ENCODE peak calls at places on chromosomes 2 and 18, in six cellular contexts. B is psoas muscle, R is BJ, K is fibroblast of lung, S is brain microvascular endothelial cell, C is A549. D is an unnamed sample.

GRCh38 chr2:2846379-2847130 is 515.5 kb upstream of the MYT1L start:
- DNase-seq in B (peak), K (no peak), R (no peak), C (no peak), S (no peak), D (no peak)

GRCh38 chr2:49938268-49938667 is 784.0 kb upstream of the FSHR start:
- DNase-seq in C (no peak), R (no peak), B (no peak), K (no peak), S (no peak), D (no peak)

GRCh38 chr2:217825469-217826235 is 177.1 kb downstream of the TNS1 start:
- DNase-seq in B (peak), K (no peak), R (no peak), C (no peak), S (no peak), D (no peak)

GRCh38 chr2:15149063-15149462 is 412.1 kb downstream of the NBAS start:
- DNase-seq in C (no peak), K (no peak), B (no peak), R (no peak), S (no peak), D (no peak)

GRCh38 chr2:97662386-97662894 is 1.4 kb downstream of the ACTR1B start:
- DNase-seq in C (no peak), R (no peak), B (no peak), K (no peak), S (no peak), D (no peak)

GRCh38 chr2:19868705-19869550 is 32.9 kb downstream of the TTC32 start:
- DNase-seq in K (peak), B (peak), C (no peak), R (no peak), S (no peak), D (no peak)

GRCh38 chr2:218810251-218810650 is 21.4 kb downstream of the PRKAG3 start:
- DNase-seq in K (no peak), C (no peak), B (no peak), S (no peak), R (no peak), D (no peak)

GRCh38 chr18:10444314-10445006 is 10.0 kb upstream of the APCDD1 start:
- DNase-seq in S (no peak), K (no peak), C (no peak), B (no peak), R (no peak), D (no peak)

GRCh38 chr2:71457959-71458322 is 4.6 kb downstream of the DYSF start:
- DNase-seq in S (no peak), K (no peak), B (no peak), R (no peak), C (no peak), D (no peak)

GRCh38 chr2:178452870-178453269 is 1.7 kb downstream of the PJVK start:
- DNase-seq in K (peak), S (no peak), C (no peak), B (no peak), R (no peak), D (no peak)

GRCh38 chr2:182784777-182785176 is 68.7 kb downstream of the DNAJC10 start:
- DNase-seq in B (no peak), R (no peak), C (no peak), S (peak), K (peak), D (no peak)

GRCh38 chr2:217895070-217895635 is 107.6 kb downstream of the TNS1 start:
- DNase-seq in R (no peak), B (peak), K (no peak), S (no peak), C (no peak), D (no peak)

GRCh38 chr2:180707867-180708205 is 272.6 kb upstream of the UBE2E3 start:
- DNase-seq in S (peak), C (peak), K (peak), R (peak), B (no peak), D (peak)

DNA sequence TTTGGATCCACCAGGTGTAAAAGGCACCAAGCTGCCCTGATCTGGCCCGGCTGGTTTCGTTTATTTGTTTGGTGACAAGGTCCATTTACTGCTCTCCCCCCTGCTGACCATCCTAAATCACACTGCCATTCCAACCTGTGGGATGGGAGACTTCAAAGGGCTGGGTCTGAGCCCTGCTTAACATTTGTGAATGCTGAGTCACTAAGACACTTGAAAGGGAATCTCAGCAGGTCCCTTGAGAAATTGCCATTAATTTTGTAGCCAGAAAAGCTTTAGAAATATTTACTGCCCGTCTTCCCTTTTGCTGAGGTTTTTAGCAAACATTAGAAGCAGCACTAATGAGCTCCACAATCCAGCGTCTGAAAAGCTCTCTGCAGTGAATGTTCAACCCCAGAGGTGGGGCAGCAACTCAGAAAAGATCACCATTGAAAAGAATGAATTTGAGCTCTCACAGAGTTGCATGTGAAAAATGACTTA is 133.8 kb downstream of the ARL4C start:
- DNase-seq in S (no peak), C (peak), B (no peak), R (peak), K (peak), D (no peak)
- H3K4me3 ChIP-seq in S (no peak), C (no peak), B (no peak), R (no peak), K (no peak), D (no peak)

DNA sequence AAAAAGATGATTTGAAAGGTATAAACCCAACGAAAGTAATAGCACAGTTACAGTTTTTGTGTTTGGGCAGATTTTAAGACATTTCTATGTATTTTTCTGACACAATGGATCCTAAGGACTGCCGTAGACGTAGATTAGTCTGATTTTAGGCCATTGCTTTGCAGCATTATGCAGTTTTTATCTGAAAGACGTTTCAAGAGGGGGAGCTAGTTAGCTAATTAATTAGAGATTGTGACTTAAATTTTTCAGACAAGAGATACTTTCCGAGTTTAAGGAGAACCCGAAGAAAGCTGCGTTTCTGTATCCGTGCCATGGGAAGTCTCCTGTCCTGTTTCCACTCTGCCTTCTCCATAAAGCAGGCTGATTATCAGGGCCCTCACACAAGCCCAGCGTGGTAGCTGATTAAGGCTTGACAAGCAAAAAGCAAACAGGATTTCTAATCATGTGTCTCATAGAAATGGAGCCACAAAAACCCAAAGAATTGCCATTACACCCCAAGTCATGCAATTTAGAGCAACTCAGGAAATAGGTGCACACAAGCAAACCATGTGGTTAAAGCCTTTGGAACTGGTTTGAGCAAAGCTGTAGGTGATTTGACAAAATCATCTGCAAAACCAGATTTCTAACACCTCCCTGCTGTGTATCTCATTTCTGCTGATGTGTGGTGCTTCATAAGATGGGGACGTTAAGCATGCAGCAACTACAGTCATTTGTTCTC is 808.1 kb downstream of the RNF144A start:
- DNase-seq in B (no peak), S (no peak), C (no peak), K (no peak), R (no peak), D (no peak)
- H3K4me3 ChIP-seq in B (no peak), S (no peak), C (no peak), K (no peak), R (no peak), D (no peak)

GRCh38 chr2:225028572-225028971 is 13.7 kb downstream of the DOCK10 start:
- DNase-seq in B (no peak), K (no peak), C (no peak), R (no peak), S (no peak), D (no peak)

GRCh38 chr2:225022188-225022587 is 20.1 kb downstream of the DOCK10 start:
- DNase-seq in B (no peak), S (no peak), R (no peak), C (no peak), K (no peak), D (no peak)

GRCh38 chr2:225030089-225030653 is 12.1 kb downstream of the DOCK10 start:
- DNase-seq in C (no peak), S (no peak), B (no peak), K (peak), R (no peak), D (no peak)

GRCh38 chr2:225027061-225027762 is 15.1 kb downstream of the DOCK10 start:
- DNase-seq in R (no peak), K (no peak), B (no peak), S (no peak), C (no peak), D (no peak)

DNA sequence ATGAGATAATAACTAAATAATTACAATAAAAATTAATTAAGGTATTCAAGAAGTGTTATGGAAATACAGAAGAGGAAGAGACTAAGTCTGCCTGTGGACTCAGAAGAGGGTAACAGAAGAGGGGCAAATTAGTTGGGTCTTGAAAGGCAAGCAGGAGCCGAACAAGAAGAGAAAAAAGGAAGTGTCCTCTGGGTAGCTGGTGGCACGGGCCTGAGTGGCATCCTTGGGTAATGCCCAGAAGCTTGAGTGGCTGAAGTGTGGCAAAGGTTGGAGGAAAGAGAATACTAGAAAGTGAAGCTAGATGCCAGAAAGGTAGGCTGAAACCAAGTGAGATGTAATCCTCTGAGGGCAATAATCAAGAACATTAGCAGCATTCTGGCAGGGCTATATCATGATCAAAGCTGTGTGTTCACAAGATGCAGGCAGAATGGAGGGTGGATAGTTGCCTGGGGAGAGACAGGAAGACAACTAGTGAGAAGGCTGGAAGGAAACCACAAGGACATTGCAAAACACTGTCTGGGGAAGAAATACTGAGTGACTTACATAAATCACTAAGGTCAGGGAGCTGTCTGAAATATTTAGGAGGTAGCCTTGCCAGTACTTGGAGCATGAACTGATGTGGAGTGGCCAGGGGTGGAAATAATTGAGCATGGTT is 16.2 kb downstream of the DOCK10 start:
- DNase-seq in B (no peak), K (peak), C (no peak), S (peak), R (peak), D (no peak)
- H3K4me3 ChIP-seq in B (no peak), K (no peak), C (no peak), S (no peak), R (no peak), D (no peak)

GRCh38 chr2:43192939-43193651 is 33.3 kb downstream of the ZFP36L2 start:
- DNase-seq in R (no peak), C (no peak), B (no peak), S (no peak), K (no peak), D (no peak)

GRCh38 chr2:43192039-43192438 is 34.4 kb downstream of the ZFP36L2 start:
- DNase-seq in C (no peak), S (no peak), K (no peak), B (no peak), R (no peak), D (no peak)

GRCh38 chr2:43190305-43191052 is 35.9 kb downstream of the ZFP36L2 start:
- DNase-seq in B (no peak), K (no peak), S (no peak), C (no peak), R (no peak), D (no peak)

GRCh38 chr2:43193996-43194869 is 32.2 kb downstream of the ZFP36L2 start:
- DNase-seq in K (no peak), B (no peak), R (no peak), C (peak), S (no peak), D (no peak)

DNA sequence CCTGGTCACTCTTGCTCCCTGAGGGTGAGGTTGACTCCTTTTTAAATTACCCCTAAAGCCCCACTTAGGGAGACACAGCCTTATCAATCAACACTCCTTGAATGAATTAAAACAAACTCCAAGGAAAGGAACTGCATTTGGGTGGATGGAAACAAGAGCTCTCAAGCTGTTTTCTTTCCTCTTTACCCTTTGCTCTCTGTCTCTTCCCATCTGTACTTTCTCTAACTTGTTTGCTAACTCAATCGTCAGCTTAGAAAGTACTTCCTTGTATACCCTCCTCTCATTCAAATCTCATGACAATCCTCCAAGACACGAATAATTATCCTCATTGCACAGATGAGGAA is 32.8 kb downstream of the ZFP36L2 start:
- DNase-seq in S (no peak), C (no peak), R (no peak), K (no peak), B (no peak), D (no peak)
- H3K4me3 ChIP-seq in S (no peak), C (peak), R (no peak), K (no peak), B (no peak), D (no peak)

D was measured in HFF-Myc.